ENCODE peak calls at places on chromosomes 4 and X, in seven cellular contexts. One of them, this sample, is unnamed.

GRCh38 chr4:188154668-188155423 is 15.6 kb downstream of the TRIML1 start:
- DNase-seq in posterior cingulate gyrus: no peak
- DNase-seq in pancreas: no peak
- DNase-seq in Kasumi-1: no peak
- DNase-seq in astrocyte of the spinal cord: no peak
- DNase-seq in pulmonary artery endothelial cell: no peak
- DNase-seq in KG1: no peak
- DNase-seq in this sample: no peak

GRCh38 chr4:159776915-159777314 is 674.0 kb downstream of the RAPGEF2 start:
- DNase-seq in posterior cingulate gyrus: no peak
- DNase-seq in pancreas: no peak
- DNase-seq in Kasumi-1: no peak
- DNase-seq in astrocyte of the spinal cord: no peak
- DNase-seq in pulmonary artery endothelial cell: no peak
- DNase-seq in KG1: no peak
- DNase-seq in this sample: no peak

GRCh38 chr4:14856076-14856926 is 146.0 kb upstream of the CPEB2 start:
- DNase-seq in posterior cingulate gyrus: no peak
- DNase-seq in pancreas: no peak
- DNase-seq in Kasumi-1: peak; percentile 84
- DNase-seq in astrocyte of the spinal cord: peak; percentile 99
- DNase-seq in pulmonary artery endothelial cell: no peak
- DNase-seq in KG1: no peak
- DNase-seq in this sample: peak; percentile 61

GRCh38 chr4:13601060-13601459 is 26.5 kb downstream of the BOD1L1 start:
- DNase-seq in posterior cingulate gyrus: no peak
- DNase-seq in pancreas: no peak
- DNase-seq in Kasumi-1: no peak
- DNase-seq in astrocyte of the spinal cord: no peak
- DNase-seq in pulmonary artery endothelial cell: no peak
- DNase-seq in KG1: no peak
- DNase-seq in this sample: no peak

GRCh38 chr4:164440196-164440595 is 313.7 kb upstream of the SMIM31 start:
- DNase-seq in posterior cingulate gyrus: no peak
- DNase-seq in pancreas: no peak
- DNase-seq in Kasumi-1: no peak
- DNase-seq in astrocyte of the spinal cord: peak; percentile 71
- DNase-seq in pulmonary artery endothelial cell: no peak
- DNase-seq in KG1: no peak
- DNase-seq in this sample: no peak

GRCh38 chr4:114349543-114350175 is 248.9 kb upstream of the UGT8 start:
- DNase-seq in posterior cingulate gyrus: no peak
- DNase-seq in pancreas: no peak
- DNase-seq in Kasumi-1: no peak
- DNase-seq in astrocyte of the spinal cord: peak; percentile 65
- DNase-seq in pulmonary artery endothelial cell: no peak
- DNase-seq in KG1: no peak
- DNase-seq in this sample: no peak

GRCh38 chr4:174681723-174682300 is 147.2 kb downstream of the GLRA3 start:
- DNase-seq in posterior cingulate gyrus: no peak
- DNase-seq in pancreas: no peak
- DNase-seq in Kasumi-1: no peak
- DNase-seq in astrocyte of the spinal cord: peak; percentile 63
- DNase-seq in pulmonary artery endothelial cell: peak; percentile 11
- DNase-seq in KG1: no peak
- DNase-seq in this sample: no peak

GRCh38 chr4:11700751-11701226 is 272.1 kb upstream of the HS3ST1 start:
- DNase-seq in posterior cingulate gyrus: no peak
- DNase-seq in pancreas: no peak
- DNase-seq in Kasumi-1: no peak
- DNase-seq in astrocyte of the spinal cord: peak; percentile 57
- DNase-seq in pulmonary artery endothelial cell: no peak
- DNase-seq in KG1: no peak
- DNase-seq in this sample: no peak

GRCh38 chr4:25144870-25145481 is 15.3 kb downstream of the SEPSECS start:
- DNase-seq in posterior cingulate gyrus: no peak
- DNase-seq in pancreas: no peak
- DNase-seq in Kasumi-1: peak; percentile 16
- DNase-seq in astrocyte of the spinal cord: peak; percentile 43
- DNase-seq in pulmonary artery endothelial cell: no peak
- DNase-seq in KG1: no peak
- DNase-seq in this sample: no peak

GRCh38 chr4:57501715-57502114 is 391.5 kb upstream of the IGFBP7 start:
- DNase-seq in posterior cingulate gyrus: no peak
- DNase-seq in pancreas: no peak
- DNase-seq in Kasumi-1: no peak
- DNase-seq in astrocyte of the spinal cord: peak; percentile 78
- DNase-seq in pulmonary artery endothelial cell: no peak
- DNase-seq in KG1: no peak
- DNase-seq in this sample: no peak

GRCh38 chr4:153205757-153206156 is 1.5 kb downstream of the TRIM2 start:
- DNase-seq in posterior cingulate gyrus: no peak
- DNase-seq in pancreas: no peak
- DNase-seq in Kasumi-1: no peak
- DNase-seq in astrocyte of the spinal cord: peak; percentile 37
- DNase-seq in pulmonary artery endothelial cell: no peak
- DNase-seq in KG1: no peak
- DNase-seq in this sample: no peak

GRCh38 chr4:74481891-74482609 is 37.1 kb downstream of the AREG start:
- DNase-seq in posterior cingulate gyrus: no peak
- DNase-seq in pancreas: no peak
- DNase-seq in Kasumi-1: no peak
- DNase-seq in astrocyte of the spinal cord: no peak
- DNase-seq in pulmonary artery endothelial cell: no peak
- DNase-seq in KG1: no peak
- DNase-seq in this sample: no peak

GRCh38 chr4:14225683-14226207 is 598.2 kb upstream of the BOD1L1 start:
- DNase-seq in posterior cingulate gyrus: no peak
- DNase-seq in pancreas: no peak
- DNase-seq in Kasumi-1: no peak
- DNase-seq in astrocyte of the spinal cord: no peak
- DNase-seq in pulmonary artery endothelial cell: no peak
- DNase-seq in KG1: no peak
- DNase-seq in this sample: no peak

GRCh38 chrX:56733459-56734046 is 4.5 kb downstream of the NBDY start:
- DNase-seq in posterior cingulate gyrus: peak; percentile 46
- DNase-seq in pancreas: no peak
- DNase-seq in Kasumi-1: peak; percentile 18
- DNase-seq in astrocyte of the spinal cord: peak; percentile 37
- DNase-seq in pulmonary artery endothelial cell: peak; percentile 20
- DNase-seq in KG1: no peak
- DNase-seq in this sample: no peak

GRCh38 chrX:65745427-65745826 is 78.0 kb downstream of the MSN start:
- DNase-seq in posterior cingulate gyrus: no peak
- DNase-seq in pancreas: no peak
- DNase-seq in Kasumi-1: no peak
- DNase-seq in astrocyte of the spinal cord: no peak
- DNase-seq in pulmonary artery endothelial cell: no peak
- DNase-seq in KG1: no peak
- DNase-seq in this sample: no peak

GRCh38 chrX:104565791-104566687 is at the start of gene IL1RAPL2:
- DNase-seq in posterior cingulate gyrus: peak; percentile 13
- DNase-seq in pancreas: peak; percentile 74
- DNase-seq in Kasumi-1: no peak
- DNase-seq in astrocyte of the spinal cord: peak; percentile 10
- DNase-seq in pulmonary artery endothelial cell: no peak
- DNase-seq in KG1: no peak
- DNase-seq in this sample: no peak

GRCh38 chr4:40058121-40058520 is 1.5 kb downstream of the N4BP2 start:
- DNase-seq in posterior cingulate gyrus: no peak
- DNase-seq in pancreas: no peak
- DNase-seq in Kasumi-1: no peak
- DNase-seq in astrocyte of the spinal cord: no peak
- DNase-seq in pulmonary artery endothelial cell: no peak
- DNase-seq in KG1: no peak
- DNase-seq in this sample: no peak

GRCh38 chrX:56564921-56565861 is 1.8 kb downstream of the UBQLN2 start:
- DNase-seq in posterior cingulate gyrus: peak; percentile 23
- DNase-seq in pancreas: peak; percentile 38
- DNase-seq in Kasumi-1: no peak
- DNase-seq in astrocyte of the spinal cord: no peak
- DNase-seq in pulmonary artery endothelial cell: no peak
- DNase-seq in KG1: peak; percentile 1
- DNase-seq in this sample: no peak